ENCODE peak calls at places on chromosomes 7 and 10, in six cellular contexts. B is naive thymus-derived CD4-positive, alpha-beta T cell; Y is HAP-1; H is A549; O is CD8-positive, alpha-beta memory T cell; K is neuronal stem cell. E is an unnamed sample. For H3K9me3, the result is how much of the 10 kb centered on the place peaks cover.

GRCh38 chr10:112461029-112461887 is 14.2 kb downstream of the VTI1A start:
- DNase-seq in B (no peak), H (peak), O (no peak), K (no peak), Y (no peak), E (no peak)

GRCh38 chr10:80477813-80478212 is 23.7 kb downstream of the TSPAN14 start:
- DNase-seq in O (no peak), H (peak), B (no peak), Y (no peak), K (no peak), E (no peak)

GRCh38 chr10:96271017-96271815 is at the start of gene BLNK:
- DNase-seq in H (no peak), Y (no peak), O (no peak), B (no peak), K (no peak), E (no peak)

GRCh38 chr7:29328050-29328449 is 133.5 kb downstream of the CHN2 start:
- DNase-seq in O (no peak), B (no peak), Y (no peak), K (no peak), H (no peak), E (no peak)

GRCh38 chr7:6575246-6576023 is 1.8 kb upstream of the ZDHHC4 start:
- DNase-seq in H (no peak), B (no peak), K (no peak), Y (no peak), O (no peak), E (no peak)

GRCh38 chr7:96084880-96085551 is 236.9 kb downstream of the SLC25A13 start:
- DNase-seq in H (peak), K (no peak), B (no peak), Y (no peak), O (no peak), E (no peak)

GRCh38 chr10:122149607-122150505 is 121.2 kb upstream of the BTBD16 start:
- DNase-seq in B (no peak), H (no peak), Y (no peak), O (no peak), K (no peak), E (no peak)

GRCh38 chr10:48453451-48454301 is 147.2 kb downstream of the MAPK8 start:
- DNase-seq in B (no peak), O (no peak), Y (no peak), K (no peak), H (no peak), E (no peak)

GRCh38 chr10:53737132-53737531 is 964.5 kb upstream of the MBL2 start:
- DNase-seq in K (no peak), Y (no peak), O (no peak), B (no peak), H (no peak), E (no peak)

GRCh38 chr7:106563466-106564150 is 97.3 kb downstream of the CCDC71L start:
- DNase-seq in H (no peak), Y (no peak), B (no peak), K (no peak), O (no peak), E (no peak)

GRCh38 chr10:77926566-77927342 is at the start of gene DLG5:
- DNase-seq in H (peak), Y (peak), K (peak), O (no peak), B (no peak), E (no peak)

GRCh38 chr7:131945313-131945831 is 388.9 kb upstream of the PODXL start:
- DNase-seq in K (peak), B (no peak), O (no peak), H (peak), Y (peak), E (no peak)

GRCh38 chr7:10802526-10802925 is 171.1 kb upstream of the PHF14 start:
- DNase-seq in H (no peak), Y (no peak), B (no peak), K (no peak), O (no peak), E (no peak)

GRCh38 chr10:3803884-3804741 is 19.1 kb upstream of the KLF6 start:
- DNase-seq in H (no peak), K (no peak), Y (no peak), O (peak), B (peak), E (peak)

GRCh38 chr7:129122751-129123516 is 21.6 kb upstream of the TSPAN33 start:
- DNase-seq in O (no peak), B (no peak), Y (no peak), K (no peak), H (no peak), E (no peak)

GRCh38 chr10:5945561-5946418 is 31.6 kb downstream of the IL15RA start:
- DNase-seq in Y (no peak), K (no peak), O (no peak), H (no peak), B (no peak), E (no peak)

GRCh38 chr7:26440253-26440992 is 148.8 kb downstream of the SNX10 start:
- DNase-seq in K (no peak), O (no peak), Y (peak), H (no peak), B (no peak), E (no peak)

GRCh38 chr7:111486472-111487142 is 75.7 kb downstream of the IMMP2L start:
- DNase-seq in Y (peak), O (no peak), K (peak), H (peak), B (peak), E (no peak)

GRCh38 chr7:55179897-55180682 is 161.3 kb downstream of the EGFR start:
- DNase-seq in K (no peak), Y (no peak), O (no peak), B (no peak), H (no peak), E (no peak)

GRCh38 chr10:20999713-21000112 is 102.6 kb upstream of the NEBL start:
- DNase-seq in Y (no peak), B (no peak), H (no peak), K (no peak), O (no peak), E (no peak)
- H3K9me3 ChIP-seq in Y (under half), B (under half), H (under half), K (under half), O (under half), E (under half)

GRCh38 chr7:57414852-57415251 is 35.1 kb upstream of the ZNF716 start:
- DNase-seq in O (no peak), K (no peak), B (no peak), Y (no peak), H (no peak), E (no peak)
- H3K9me3 ChIP-seq in O (under half), K (half or more), B (under half), Y (under half), H (under half), E (under half)

GRCh38 chr10:21827308-21827707 is 176.2 kb downstream of the DNAJC1 start:
- DNase-seq in Y (no peak), K (no peak), H (no peak), O (no peak), B (no peak), E (no peak)
- H3K9me3 ChIP-seq in Y (under half), K (under half), H (half or more), O (under half), B (under half), E (under half)

GRCh38 chr7:156121956-156122355 is 309.7 kb upstream of the SHH start:
- DNase-seq in B (no peak), Y (no peak), K (no peak), H (no peak), O (no peak), E (no peak)
- H3K9me3 ChIP-seq in B (under half), Y (under half), K (under half), H (under half), O (under half), E (under half)

DNA sequence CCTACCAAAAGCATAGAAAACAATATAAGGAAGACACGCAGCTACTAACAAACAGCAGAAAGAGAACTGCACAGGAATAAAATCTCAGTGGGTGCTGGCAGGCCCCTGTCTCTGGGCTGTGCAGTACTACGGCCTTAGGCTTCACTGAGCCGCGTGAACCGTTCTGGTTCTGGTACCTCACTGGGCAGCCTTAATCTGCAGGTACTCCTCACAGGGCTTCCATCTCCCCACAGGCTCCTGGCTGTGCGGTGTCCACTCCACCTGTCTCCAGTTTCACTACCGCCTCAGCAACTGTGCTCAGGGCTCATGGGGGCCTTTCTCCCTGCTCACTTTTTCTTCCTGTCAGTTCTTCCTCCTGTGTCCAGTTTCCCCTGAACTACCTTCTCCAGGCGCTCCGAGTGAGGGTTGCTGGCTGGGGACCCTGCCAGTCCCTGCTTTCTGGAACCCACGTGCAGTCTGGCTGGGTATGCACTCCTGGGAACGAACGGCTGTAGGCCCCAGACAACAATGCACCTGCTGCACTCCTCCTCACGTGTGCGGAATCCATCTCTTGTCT is 75.7 kb downstream of the VIPR2 start:
- DNase-seq in Y (no peak), B (no peak), O (no peak), K (no peak), H (no peak), E (no peak)
- H3K9me3 ChIP-seq in Y (under half), B (under half), O (under half), K (under half), H (under half), E (under half)

E was measured in T-helper 17 cell.